ENCODE peak calls at places on chromosomes 4 and X, in nine cellular contexts. M is Peyer's patch, V is uterus, E is SK-N-SH, Q is tibial nerve, R is esophagus squamous epithelium, A is SJSA1, B is adipocyte, O is mesenchymal stem cell. U is an unnamed sample.

GRCh38 chr4:166259081-166259480 is 386.0 kb downstream of the TLL1 start:
- DNase-seq in M (no peak), V (no peak), E (no peak), Q (no peak), R (no peak), A (no peak), B (no peak), O (no peak), U (no peak)

GRCh38 chr4:80240976-80241375 is 25.5 kb upstream of the FGF5 start:
- DNase-seq in M (no peak), V (no peak), E (no peak), Q (no peak), R (no peak), A (no peak), B (peak; percentile 35), O (no peak), U (peak; percentile 1)

GRCh38 chrX:119654112-119654531 is 38.8 kb downstream of the SEPTIN6 start:
- DNase-seq in M (no peak), V (peak; percentile 78), E (peak; percentile 12), Q (peak; percentile 18), R (no peak), A (no peak), B (peak; percentile 5), O (peak; percentile 86), U (peak; percentile 7)

GRCh38 chr4:77072195-77072753 is 3.5 kb downstream of the CCNI start:
- DNase-seq in M (no peak), V (no peak), E (no peak), Q (no peak), R (no peak), A (no peak), B (no peak), O (no peak), U (no peak)

GRCh38 chr4:84684361-84684760 is 101.4 kb downstream of the CDS1 start:
- DNase-seq in M (no peak), V (no peak), E (no peak), Q (no peak), R (no peak), A (no peak), B (no peak), O (no peak), U (no peak)

GRCh38 chrX:15745179-15745578 is 7.1 kb downstream of the CA5B start:
- DNase-seq in M (no peak), V (no peak), E (no peak), Q (no peak), R (no peak), A (no peak), B (peak; percentile 82), O (peak; percentile 55), U (no peak)

GRCh38 chrX:69116077-69116476 is 49.2 kb downstream of the PJA1 start:
- DNase-seq in M (no peak), V (no peak), E (no peak), Q (no peak), R (no peak), A (no peak), B (no peak), O (no peak), U (no peak)

GRCh38 chr4:2924765-2925301 is 38.4 kb downstream of the NOP14 start:
- DNase-seq in M (no peak), V (peak; percentile 11), E (no peak), Q (no peak), R (no peak), A (no peak), B (no peak), O (no peak), U (no peak)

GRCh38 chr4:15689540-15689939 is 7.9 kb downstream of the FAM200B start:
- DNase-seq in M (no peak), V (no peak), E (no peak), Q (no peak), R (no peak), A (no peak), B (no peak), O (peak; percentile 37), U (no peak)

GRCh38 chr4:5237086-5237485 is 185.8 kb downstream of the STK32B start:
- DNase-seq in M (no peak), V (no peak), E (no peak), Q (no peak), R (no peak), A (no peak), B (no peak), O (no peak), U (no peak)

GRCh38 chr4:140374130-140374477 is 658 bp downstream of the SCOC start:
- DNase-seq in M (no peak), V (no peak), E (no peak), Q (no peak), R (no peak), A (no peak), B (peak; percentile 58), O (no peak), U (no peak)

GRCh38 chr4:41236046-41236445 is 20.7 kb upstream of the UCHL1 start:
- DNase-seq in M (no peak), V (no peak), E (no peak), Q (no peak), R (no peak), A (no peak), B (peak; percentile 57), O (no peak), U (no peak)

GRCh38 chr4:82043081-82043808 is 330.5 kb downstream of the HNRNPD start:
- DNase-seq in M (no peak), V (no peak), E (no peak), Q (no peak), R (no peak), A (no peak), B (no peak), O (no peak), U (no peak)

GRCh38 chr4:57075353-57075752 is 34.8 kb downstream of the IGFBP7 start:
- DNase-seq in M (no peak), V (no peak), E (no peak), Q (no peak), R (no peak), A (no peak), B (no peak), O (no peak), U (no peak)
- H3K4me1 ChIP-seq in M (peaks cover 7% of the 10 kb centered on the region), V (no peaks in the 10 kb centered on the region), E (peaks cover 21% of the 10 kb centered on the region), Q (peaks cover 22% of the 10 kb centered on the region), R (peaks cover 40% of the 10 kb centered on the region), A (peaks cover 93% of the 10 kb centered on the region), B (peaks cover 38% of the 10 kb centered on the region), O (peaks cover 20% of the 10 kb centered on the region), U (no peaks in the 10 kb centered on the region)

GRCh38 chr4:168128601-168129000 is 36.3 kb downstream of the ANXA10 start:
- DNase-seq in M (no peak), V (no peak), E (no peak), Q (no peak), R (no peak), A (no peak), B (no peak), O (no peak), U (no peak)
- H3K4me3 ChIP-seq in M (no peak overlapping the region), V (no peak overlapping the region), E (no peak overlapping the region), Q (no peak overlapping the region), R (no peak overlapping the region), A (no peak overlapping the region), B (no peak overlapping the region), O (no peak overlapping the region), U (no peak overlapping the region)

DNA sequence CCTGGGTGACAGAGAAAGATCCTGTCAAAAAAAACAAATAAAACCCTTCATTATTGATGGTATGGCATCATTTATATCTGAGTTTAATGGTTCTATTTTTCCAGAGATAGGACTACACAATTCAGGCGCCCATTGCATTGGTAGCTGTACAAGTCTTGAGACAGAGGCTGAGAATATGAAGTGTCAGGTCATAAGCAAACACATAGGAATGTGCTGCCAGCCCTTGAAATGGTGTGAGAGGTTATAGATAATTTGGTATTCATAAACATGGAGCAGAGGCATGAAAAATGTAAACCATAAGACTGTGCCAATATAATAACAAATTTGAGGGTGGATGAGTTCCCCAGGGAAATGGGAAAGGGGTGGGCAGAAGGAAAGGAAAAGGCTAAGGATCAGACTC is 50.7 kb downstream of the MAOA start:
- DNase-seq in M (no peak), V (no peak), E (no peak), Q (no peak), R (no peak), A (no peak), B (no peak), O (no peak), U (no peak)
- H3K4me1 ChIP-seq in M (peaks cover 20% of the 10 kb centered on the region), V (no peaks in the 10 kb centered on the region), E (no peaks in the 10 kb centered on the region), Q (no peaks in the 10 kb centered on the region), R (peaks cover 26% of the 10 kb centered on the region), A (peaks cover 24% of the 10 kb centered on the region), B (peaks cover 47% of the 10 kb centered on the region), O (no peaks in the 10 kb centered on the region), U (peaks cover 7% of the 10 kb centered on the region)

GRCh38 chr4:87975466-87975865 is at the start of gene SPP1:
- DNase-seq in M (no peak), V (no peak), E (peak; percentile 43), Q (no peak), R (no peak), A (no peak), B (peak; percentile 4), O (peak; percentile 30), U (no peak)
- H3K4me3 ChIP-seq in M (no peak within 1 kb of the TSS), V (no peak within 1 kb of the TSS), E (no peak within 1 kb of the TSS), Q (no peak within 1 kb of the TSS), R (no peak within 1 kb of the TSS), A (no peak within 1 kb of the TSS), B (no peak within 1 kb of the TSS), O (peak within 1 kb of the TSS; percentile 31), U (no peak within 1 kb of the TSS)

DNA sequence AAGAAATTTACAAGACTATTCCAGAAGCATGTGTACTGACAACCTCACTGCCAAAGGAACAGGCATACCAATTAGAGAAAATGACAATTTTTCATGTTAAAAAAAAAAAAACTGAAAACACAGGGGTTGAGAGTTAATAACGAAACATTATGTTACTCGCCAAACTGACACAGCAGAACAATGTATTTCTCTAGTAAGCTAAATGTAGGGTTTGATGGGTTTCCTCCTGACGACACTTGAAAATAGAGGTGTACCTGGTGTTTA is 643 bp upstream of the USO1 start:
- DNase-seq in M (no peak), V (no peak), E (no peak), Q (no peak), R (no peak), A (no peak), B (no peak), O (no peak), U (no peak)
- H3K4me1 ChIP-seq in M (peaks cover 25% of the 10 kb centered on the region), V (peaks cover 6% of the 10 kb centered on the region), E (peaks cover 13% of the 10 kb centered on the region), Q (peaks cover 18% of the 10 kb centered on the region), R (peaks cover 29% of the 10 kb centered on the region), A (peaks cover 13% of the 10 kb centered on the region), B (peaks cover 28% of the 10 kb centered on the region), O (peaks cover 1% of the 10 kb centered on the region), U (no peaks in the 10 kb centered on the region)

DNA sequence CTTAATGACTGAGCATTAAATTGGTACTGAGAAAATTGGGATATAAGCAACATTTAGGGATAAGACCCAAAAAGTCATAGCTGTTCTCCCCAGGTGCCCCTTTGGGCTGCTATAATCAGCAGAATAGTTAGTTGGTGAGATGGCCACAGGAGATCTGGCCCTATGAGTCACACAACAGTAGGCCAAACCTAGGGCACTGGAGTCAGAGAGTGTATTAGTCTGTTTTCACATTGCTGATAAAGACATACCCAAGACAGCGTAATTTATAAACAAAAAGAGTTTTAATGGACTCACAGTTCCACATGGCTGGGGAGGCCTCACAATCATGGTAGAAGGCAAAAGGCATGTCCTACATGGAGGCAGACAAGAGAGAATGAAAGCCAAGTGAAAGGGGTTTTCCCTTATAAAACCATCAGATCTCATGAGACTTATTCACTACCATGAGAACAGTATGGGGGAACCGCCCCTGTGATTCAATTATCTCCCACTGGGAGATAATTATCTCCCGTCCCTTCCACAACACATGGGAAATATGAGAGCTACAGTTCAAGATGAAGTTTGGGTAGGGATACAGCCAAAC is 338.3 kb upstream of the NR3C2 start:
- DNase-seq in M (no peak), V (no peak), E (no peak), Q (no peak), R (no peak), A (no peak), B (no peak), O (no peak), U (no peak)
- H3K4me3 ChIP-seq in M (no peak overlapping the region), V (no peak overlapping the region), E (no peak overlapping the region), Q (no peak overlapping the region), R (no peak overlapping the region), A (no peak overlapping the region), B (no peak overlapping the region), O (no peak overlapping the region), U (no peak overlapping the region)

U was measured in A673.